ENCODE peak calls at places on chromosomes 6 and 20, in seven cellular contexts. E is occipital lobe; P is neuronal stem cell; U is mucosa of gallbladder; Z is activated CD4-positive, alpha-beta T cell treated with anti-CD3 and anti-CD28 coated beads, Interleukin-2, amount 50 U/mL, for 1 hour; N is substantia nigra; H is EL. F is an unnamed sample.

GRCh38 chr6:149484733-149485700 is at the start of gene ZC3H12D:
- DNase-seq in H (peak; percentile 65), Z (peak; percentile 82), N (no peak), E (no peak), U (peak; percentile 45), P (no peak), F (no peak)

GRCh38 chr6:134123666-134124208 is 71.3 kb upstream of the SLC2A12 start:
- DNase-seq in U (no peak), P (peak; percentile 33), E (no peak), H (peak; percentile 74), Z (peak; percentile 11), N (no peak), F (no peak)

GRCh38 chr20:37408202-37408929 is 62.4 kb downstream of the SRC start:
- DNase-seq in P (no peak), N (no peak), U (no peak), E (no peak), H (no peak), Z (no peak), F (no peak)

GRCh38 chr6:34240329-34241248 is 3.9 kb downstream of the HMGA1 start:
- DNase-seq in U (no peak), H (no peak), N (no peak), P (no peak), Z (no peak), E (no peak), F (no peak)

GRCh38 chr6:20379231-20379630 is 22.4 kb upstream of the E2F3 start:
- DNase-seq in H (peak; percentile 44), N (no peak), E (no peak), U (no peak), Z (no peak), P (no peak), F (no peak)

GRCh38 chr20:21234816-21235215 is 68.3 kb upstream of the XRN2 start:
- DNase-seq in E (peak; percentile 41), N (peak; percentile 30), H (no peak), U (no peak), P (peak; percentile 53), Z (no peak), F (no peak)

GRCh38 chr6:89566930-89567634 is 71.5 kb downstream of the LYRM2 start:
- DNase-seq in P (peak; percentile 91), U (no peak), H (no peak), E (no peak), Z (no peak), N (peak; percentile 18), F (no peak)

GRCh38 chr6:50062051-50062450 is 12.3 kb upstream of the DEFB112 start:
- DNase-seq in H (peak; percentile 8), Z (no peak), U (no peak), P (peak; percentile 1), E (no peak), N (no peak), F (no peak)

GRCh38 chr6:153131037-153131981 is at the start of gene RGS17:
- DNase-seq in Z (no peak), U (peak; percentile 66), E (peak; percentile 56), P (peak; percentile 82), N (peak; percentile 58), H (peak; percentile 69), F (no peak)

GRCh38 chr6:151616091-151616513 is 122.3 kb downstream of the CCDC170 start:
- DNase-seq in N (no peak), U (no peak), P (no peak), Z (no peak), H (no peak), E (no peak), F (no peak)